ENCODE peak calls at places on chromosomes 2 and 18, in nine cellular contexts. One of them, this sample, is unnamed.

GRCh38 chr2:12456293-12457151 is 260.2 kb upstream of the TRIB2 start:
- DNase-seq in hepatocyte: peak
- DNase-seq in H9: no peak
- DNase-seq in naive thymus-derived CD4-positive, alpha-beta T cell: peak
- DNase-seq in aorta: peak
- DNase-seq in left ventricle myocardium inferior: peak
- DNase-seq in body of pancreas: peak
- DNase-seq in transverse colon: peak
- DNase-seq in CD8-positive, alpha-beta T cell: peak
- DNase-seq in this sample: no peak

GRCh38 chr2:219352448-219353023 is 20.0 kb upstream of the RESP18 start:
- DNase-seq in body of pancreas: peak
- DNase-seq in left ventricle myocardium inferior: no peak
- DNase-seq in CD8-positive, alpha-beta T cell: peak
- DNase-seq in H9: peak
- DNase-seq in aorta: no peak
- DNase-seq in hepatocyte: peak
- DNase-seq in transverse colon: peak
- DNase-seq in naive thymus-derived CD4-positive, alpha-beta T cell: peak
- DNase-seq in this sample: peak

GRCh38 chr2:103386872-103387271 is 625.0 kb downstream of the TMEM182 start:
- DNase-seq in CD8-positive, alpha-beta T cell: no peak
- DNase-seq in H9: no peak
- DNase-seq in aorta: no peak
- DNase-seq in left ventricle myocardium inferior: no peak
- DNase-seq in transverse colon: no peak
- DNase-seq in body of pancreas: no peak
- DNase-seq in hepatocyte: no peak
- DNase-seq in naive thymus-derived CD4-positive, alpha-beta T cell: no peak
- DNase-seq in this sample: no peak

GRCh38 chr2:16175247-16175825 is 235.0 kb downstream of the MYCN start:
- DNase-seq in body of pancreas: no peak
- DNase-seq in left ventricle myocardium inferior: no peak
- DNase-seq in naive thymus-derived CD4-positive, alpha-beta T cell: no peak
- DNase-seq in H9: no peak
- DNase-seq in CD8-positive, alpha-beta T cell: no peak
- DNase-seq in aorta: no peak
- DNase-seq in hepatocyte: no peak
- DNase-seq in transverse colon: no peak
- DNase-seq in this sample: no peak

GRCh38 chr2:134120718-134121630 is 132.9 kb upstream of the MGAT5 start:
- DNase-seq in aorta: peak
- DNase-seq in hepatocyte: peak
- DNase-seq in naive thymus-derived CD4-positive, alpha-beta T cell: peak
- DNase-seq in transverse colon: peak
- DNase-seq in left ventricle myocardium inferior: peak
- DNase-seq in body of pancreas: peak
- DNase-seq in CD8-positive, alpha-beta T cell: peak
- DNase-seq in H9: peak
- DNase-seq in this sample: peak

GRCh38 chr2:232336241-232336736 is 42.3 kb upstream of the ALPP start:
- DNase-seq in aorta: peak
- DNase-seq in CD8-positive, alpha-beta T cell: no peak
- DNase-seq in naive thymus-derived CD4-positive, alpha-beta T cell: no peak
- DNase-seq in transverse colon: peak
- DNase-seq in hepatocyte: no peak
- DNase-seq in H9: peak
- DNase-seq in left ventricle myocardium inferior: no peak
- DNase-seq in body of pancreas: no peak
- DNase-seq in this sample: peak

GRCh38 chr2:102604754-102605153 is 14.6 kb upstream of the SLC9A2 start:
- DNase-seq in naive thymus-derived CD4-positive, alpha-beta T cell: no peak
- DNase-seq in H9: peak
- DNase-seq in body of pancreas: no peak
- DNase-seq in hepatocyte: no peak
- DNase-seq in transverse colon: peak
- DNase-seq in aorta: no peak
- DNase-seq in left ventricle myocardium inferior: no peak
- DNase-seq in CD8-positive, alpha-beta T cell: no peak
- DNase-seq in this sample: no peak

GRCh38 chr18:44654555-44654954 is 26.1 kb upstream of the SETBP1 start:
- DNase-seq in CD8-positive, alpha-beta T cell: no peak
- DNase-seq in H9: no peak
- DNase-seq in hepatocyte: no peak
- DNase-seq in body of pancreas: peak
- DNase-seq in naive thymus-derived CD4-positive, alpha-beta T cell: no peak
- DNase-seq in transverse colon: no peak
- DNase-seq in aorta: no peak
- DNase-seq in left ventricle myocardium inferior: no peak
- DNase-seq in this sample: no peak

GRCh38 chr2:2059199-2059598 is 271.9 kb downstream of the MYT1L start:
- DNase-seq in hepatocyte: no peak
- DNase-seq in left ventricle myocardium inferior: no peak
- DNase-seq in body of pancreas: no peak
- DNase-seq in H9: no peak
- DNase-seq in aorta: peak
- DNase-seq in naive thymus-derived CD4-positive, alpha-beta T cell: no peak
- DNase-seq in transverse colon: no peak
- DNase-seq in CD8-positive, alpha-beta T cell: no peak
- DNase-seq in this sample: no peak

GRCh38 chr2:207885010-207885409 is 115.3 kb upstream of the FZD5 start:
- DNase-seq in H9: no peak
- DNase-seq in naive thymus-derived CD4-positive, alpha-beta T cell: no peak
- DNase-seq in transverse colon: peak
- DNase-seq in CD8-positive, alpha-beta T cell: no peak
- DNase-seq in left ventricle myocardium inferior: no peak
- DNase-seq in hepatocyte: no peak
- DNase-seq in body of pancreas: no peak
- DNase-seq in aorta: no peak
- DNase-seq in this sample: no peak

GRCh38 chr2:233996436-233996835 is 54.1 kb upstream of the SPP2 start:
- DNase-seq in transverse colon: no peak
- DNase-seq in aorta: no peak
- DNase-seq in H9: no peak
- DNase-seq in body of pancreas: no peak
- DNase-seq in CD8-positive, alpha-beta T cell: no peak
- DNase-seq in left ventricle myocardium inferior: no peak
- DNase-seq in hepatocyte: no peak
- DNase-seq in naive thymus-derived CD4-positive, alpha-beta T cell: no peak
- DNase-seq in this sample: no peak

GRCh38 chr2:86038291-86039081 is 67.2 kb downstream of the POLR1A start:
- DNase-seq in transverse colon: peak
- DNase-seq in left ventricle myocardium inferior: no peak
- DNase-seq in H9: no peak
- DNase-seq in body of pancreas: peak
- DNase-seq in hepatocyte: no peak
- DNase-seq in CD8-positive, alpha-beta T cell: peak
- DNase-seq in aorta: peak
- DNase-seq in naive thymus-derived CD4-positive, alpha-beta T cell: peak
- DNase-seq in this sample: no peak

GRCh38 chr2:161843936-161844335 is 219.7 kb downstream of the SLC4A10 start:
- DNase-seq in left ventricle myocardium inferior: no peak
- DNase-seq in H9: no peak
- DNase-seq in CD8-positive, alpha-beta T cell: no peak
- DNase-seq in transverse colon: no peak
- DNase-seq in body of pancreas: no peak
- DNase-seq in aorta: no peak
- DNase-seq in naive thymus-derived CD4-positive, alpha-beta T cell: no peak
- DNase-seq in hepatocyte: no peak
- DNase-seq in this sample: no peak

GRCh38 chr2:46077522-46078062 is 219.6 kb upstream of the EPAS1 start:
- DNase-seq in body of pancreas: no peak
- DNase-seq in transverse colon: no peak
- DNase-seq in H9: no peak
- DNase-seq in hepatocyte: no peak
- DNase-seq in naive thymus-derived CD4-positive, alpha-beta T cell: no peak
- DNase-seq in aorta: no peak
- DNase-seq in CD8-positive, alpha-beta T cell: no peak
- DNase-seq in left ventricle myocardium inferior: no peak
- DNase-seq in this sample: no peak

GRCh38 chr2:46086578-46087070 is 210.6 kb upstream of the EPAS1 start:
- DNase-seq in left ventricle myocardium inferior: no peak
- DNase-seq in body of pancreas: no peak
- DNase-seq in H9: no peak
- DNase-seq in naive thymus-derived CD4-positive, alpha-beta T cell: no peak
- DNase-seq in hepatocyte: no peak
- DNase-seq in transverse colon: no peak
- DNase-seq in aorta: no peak
- DNase-seq in CD8-positive, alpha-beta T cell: no peak
- DNase-seq in this sample: no peak

GRCh38 chr2:46079996-46080560 is 217.1 kb upstream of the EPAS1 start:
- DNase-seq in naive thymus-derived CD4-positive, alpha-beta T cell: no peak
- DNase-seq in H9: no peak
- DNase-seq in transverse colon: no peak
- DNase-seq in body of pancreas: no peak
- DNase-seq in CD8-positive, alpha-beta T cell: no peak
- DNase-seq in left ventricle myocardium inferior: no peak
- DNase-seq in aorta: no peak
- DNase-seq in hepatocyte: no peak
- DNase-seq in this sample: no peak

GRCh38 chr2:46087492-46087891 is 209.7 kb upstream of the EPAS1 start:
- DNase-seq in CD8-positive, alpha-beta T cell: no peak
- DNase-seq in naive thymus-derived CD4-positive, alpha-beta T cell: no peak
- DNase-seq in H9: no peak
- DNase-seq in left ventricle myocardium inferior: no peak
- DNase-seq in hepatocyte: no peak
- DNase-seq in aorta: no peak
- DNase-seq in transverse colon: no peak
- DNase-seq in body of pancreas: no peak
- DNase-seq in this sample: no peak

GRCh38 chr2:46082531-46083485 is 214.4 kb upstream of the EPAS1 start:
- DNase-seq in body of pancreas: peak
- DNase-seq in left ventricle myocardium inferior: peak
- DNase-seq in naive thymus-derived CD4-positive, alpha-beta T cell: no peak
- DNase-seq in CD8-positive, alpha-beta T cell: no peak
- DNase-seq in aorta: no peak
- DNase-seq in transverse colon: peak
- DNase-seq in H9: no peak
- DNase-seq in hepatocyte: no peak
- DNase-seq in this sample: no peak
- H3K27ac ChIP-seq in body of pancreas: no peak
- H3K27ac ChIP-seq in left ventricle myocardium inferior: peak
- H3K27ac ChIP-seq in naive thymus-derived CD4-positive, alpha-beta T cell: no peak
- H3K27ac ChIP-seq in CD8-positive, alpha-beta T cell: no peak
- H3K27ac ChIP-seq in aorta: peak
- H3K27ac ChIP-seq in transverse colon: no peak
- H3K27ac ChIP-seq in H9: no peak
- H3K27ac ChIP-seq in hepatocyte: no peak
- H3K27ac ChIP-seq in this sample: no peak

GRCh38 chr2:66845307-66845706 is 410.4 kb downstream of the MEIS1 start:
- DNase-seq in CD8-positive, alpha-beta T cell: no peak
- DNase-seq in transverse colon: no peak
- DNase-seq in naive thymus-derived CD4-positive, alpha-beta T cell: no peak
- DNase-seq in left ventricle myocardium inferior: no peak
- DNase-seq in aorta: no peak
- DNase-seq in hepatocyte: no peak
- DNase-seq in body of pancreas: no peak
- DNase-seq in H9: no peak
- DNase-seq in this sample: no peak

GRCh38 chr2:66843856-66844255 is 408.9 kb downstream of the MEIS1 start:
- DNase-seq in left ventricle myocardium inferior: no peak
- DNase-seq in body of pancreas: no peak
- DNase-seq in transverse colon: no peak
- DNase-seq in hepatocyte: no peak
- DNase-seq in CD8-positive, alpha-beta T cell: no peak
- DNase-seq in aorta: no peak
- DNase-seq in H9: no peak
- DNase-seq in naive thymus-derived CD4-positive, alpha-beta T cell: no peak
- DNase-seq in this sample: no peak

GRCh38 chr2:66836851-66837250 is 401.9 kb downstream of the MEIS1 start:
- DNase-seq in CD8-positive, alpha-beta T cell: no peak
- DNase-seq in left ventricle myocardium inferior: no peak
- DNase-seq in aorta: no peak
- DNase-seq in hepatocyte: no peak
- DNase-seq in body of pancreas: no peak
- DNase-seq in transverse colon: no peak
- DNase-seq in naive thymus-derived CD4-positive, alpha-beta T cell: no peak
- DNase-seq in H9: no peak
- DNase-seq in this sample: no peak

GRCh38 chr2:66839551-66840320 is 404.8 kb downstream of the MEIS1 start:
- DNase-seq in naive thymus-derived CD4-positive, alpha-beta T cell: no peak
- DNase-seq in hepatocyte: peak
- DNase-seq in body of pancreas: peak
- DNase-seq in left ventricle myocardium inferior: no peak
- DNase-seq in CD8-positive, alpha-beta T cell: no peak
- DNase-seq in H9: no peak
- DNase-seq in transverse colon: no peak
- DNase-seq in aorta: no peak
- DNase-seq in this sample: no peak

DNA sequence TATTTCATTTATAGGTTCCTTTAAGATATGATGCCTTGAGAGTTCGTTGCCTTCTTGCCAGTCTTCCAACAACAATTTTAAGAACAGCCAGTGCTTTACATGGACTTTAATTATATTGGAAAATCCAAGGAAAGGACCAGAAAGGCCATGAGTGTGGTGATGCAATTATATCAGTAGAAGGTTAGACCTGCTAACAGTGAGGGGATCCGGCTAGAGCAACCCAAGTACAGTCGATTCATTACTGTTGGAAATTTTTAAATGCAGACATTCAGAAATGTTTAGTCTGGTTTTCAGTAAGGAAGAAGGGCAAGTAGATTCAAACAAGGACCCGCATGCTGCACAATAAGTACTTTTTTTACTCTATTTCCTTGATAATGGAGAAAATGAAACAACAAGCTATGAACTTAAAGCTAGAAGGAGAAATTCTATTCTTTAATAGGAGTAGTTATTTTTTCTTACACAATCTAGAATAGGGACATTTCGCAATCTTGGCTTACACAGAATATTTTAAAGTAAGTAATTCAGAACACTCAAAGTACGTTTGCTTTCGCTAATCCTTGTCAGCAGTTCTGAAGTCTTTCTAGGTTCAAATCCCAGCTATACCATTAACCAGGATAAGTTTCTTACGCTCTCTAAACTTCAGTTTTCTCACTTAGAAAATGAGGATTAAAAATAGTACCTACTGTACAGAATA is 405.5 kb downstream of the MEIS1 start:
- DNase-seq in aorta: no peak
- DNase-seq in left ventricle myocardium inferior: no peak
- DNase-seq in body of pancreas: no peak
- DNase-seq in transverse colon: no peak
- DNase-seq in hepatocyte: peak
- DNase-seq in H9: no peak
- DNase-seq in CD8-positive, alpha-beta T cell: no peak
- DNase-seq in naive thymus-derived CD4-positive, alpha-beta T cell: no peak
- DNase-seq in this sample: no peak
- H3K27ac ChIP-seq in aorta: peak
- H3K27ac ChIP-seq in left ventricle myocardium inferior: no peak
- H3K27ac ChIP-seq in body of pancreas: no peak
- H3K27ac ChIP-seq in transverse colon: peak
- H3K27ac ChIP-seq in hepatocyte: peak
- H3K27ac ChIP-seq in H9: no peak
- H3K27ac ChIP-seq in CD8-positive, alpha-beta T cell: no peak
- H3K27ac ChIP-seq in naive thymus-derived CD4-positive, alpha-beta T cell: no peak
- H3K27ac ChIP-seq in this sample: no peak

GRCh38 chr18:48993586-48993985 is 42.8 kb upstream of the SMAD7 start:
- DNase-seq in transverse colon: no peak
- DNase-seq in CD8-positive, alpha-beta T cell: no peak
- DNase-seq in naive thymus-derived CD4-positive, alpha-beta T cell: no peak
- DNase-seq in hepatocyte: peak
- DNase-seq in aorta: no peak
- DNase-seq in left ventricle myocardium inferior: no peak
- DNase-seq in H9: no peak
- DNase-seq in body of pancreas: no peak
- DNase-seq in this sample: no peak
- H3K27ac ChIP-seq in transverse colon: peak
- H3K27ac ChIP-seq in CD8-positive, alpha-beta T cell: no peak
- H3K27ac ChIP-seq in naive thymus-derived CD4-positive, alpha-beta T cell: no peak
- H3K27ac ChIP-seq in hepatocyte: peak
- H3K27ac ChIP-seq in aorta: peak
- H3K27ac ChIP-seq in left ventricle myocardium inferior: peak
- H3K27ac ChIP-seq in H9: no peak
- H3K27ac ChIP-seq in body of pancreas: no peak
- H3K27ac ChIP-seq in this sample: no peak

GRCh38 chr18:39946623-39947061 is 2008.4 kb upstream of the PIK3C3 start:
- DNase-seq in H9: peak
- DNase-seq in aorta: no peak
- DNase-seq in transverse colon: no peak
- DNase-seq in naive thymus-derived CD4-positive, alpha-beta T cell: no peak
- DNase-seq in left ventricle myocardium inferior: no peak
- DNase-seq in CD8-positive, alpha-beta T cell: no peak
- DNase-seq in hepatocyte: peak
- DNase-seq in body of pancreas: peak
- DNase-seq in this sample: no peak
- H3K27ac ChIP-seq in H9: no peak
- H3K27ac ChIP-seq in aorta: no peak
- H3K27ac ChIP-seq in transverse colon: no peak
- H3K27ac ChIP-seq in naive thymus-derived CD4-positive, alpha-beta T cell: no peak
- H3K27ac ChIP-seq in left ventricle myocardium inferior: no peak
- H3K27ac ChIP-seq in CD8-positive, alpha-beta T cell: no peak
- H3K27ac ChIP-seq in hepatocyte: peak
- H3K27ac ChIP-seq in body of pancreas: no peak
- H3K27ac ChIP-seq in this sample: no peak

This sample was measured in WERI-Rb-1.